ENCODE peak calls at places on chromosomes 7 and 10, in seven cellular contexts. E, G, B, Q, I, W and J are unnamed samples.

GRCh38 chr10:100009283-100009792 is 409 bp downstream of the DNMBP start:
- DNase-seq in E (peak), G (no peak), B (no peak), Q (peak), I (no peak), W (peak), J (no peak)

GRCh38 chr7:50393547-50394252 is 56.5 kb downstream of the FIGNL1 start:
- DNase-seq in E (no peak), G (peak), B (no peak), Q (no peak), I (peak), W (no peak), J (peak)

GRCh38 chr10:22391605-22392004 is 46.3 kb downstream of the SPAG6 start:
- DNase-seq in E (no peak), G (no peak), B (no peak), Q (peak), I (no peak), W (no peak), J (no peak)

GRCh38 chr7:118311121-118311803 is 86.8 kb downstream of the ANKRD7 start:
- DNase-seq in E (no peak), G (peak), B (no peak), Q (no peak), I (no peak), W (peak), J (no peak)

GRCh38 chr10:76033457-76034196 is 602.2 kb downstream of the LRMDA start:
- DNase-seq in E (no peak), G (no peak), B (no peak), Q (peak), I (no peak), W (peak), J (no peak)

GRCh38 chr7:136585954-136586670 is 282.3 kb upstream of the CHRM2 start:
- DNase-seq in E (no peak), G (no peak), B (no peak), Q (no peak), I (no peak), W (no peak), J (no peak)

GRCh38 chr10:128994598-128995143 is 472.4 kb upstream of the MGMT start:
- DNase-seq in E (no peak), G (no peak), B (no peak), Q (no peak), I (no peak), W (no peak), J (no peak)

GRCh38 chr7:125059861-125060456 is 130.3 kb upstream of the POT1 start:
- DNase-seq in E (no peak), G (no peak), B (no peak), Q (no peak), I (no peak), W (peak), J (no peak)

GRCh38 chr7:47786557-47787248 is 161.6 kb downstream of the PKD1L1 start:
- DNase-seq in E (peak), G (no peak), B (peak), Q (no peak), I (no peak), W (peak), J (no peak)

GRCh38 chr10:77120012-77120411 is 517.6 kb downstream of the KCNMA1 start:
- DNase-seq in E (no peak), G (no peak), B (no peak), Q (no peak), I (no peak), W (no peak), J (no peak)

GRCh38 chr10:59234814-59235429 is 58.5 kb downstream of the PHYHIPL start:
- DNase-seq in E (peak), G (no peak), B (no peak), Q (no peak), I (no peak), W (peak), J (no peak)

GRCh38 chr7:42588876-42589275 is 323.0 kb downstream of the C7orf25 start:
- DNase-seq in E (no peak), G (no peak), B (no peak), Q (no peak), I (no peak), W (peak), J (no peak)

GRCh38 chr10:117541909-117542705 is 439 bp upstream of the EMX2 start:
- DNase-seq in E (peak), G (no peak), B (peak), Q (no peak), I (peak), W (peak), J (peak)

GRCh38 chr7:21941570-21942224 is 4.0 kb downstream of the CDCA7L start:
- DNase-seq in E (no peak), G (peak), B (no peak), Q (peak), I (no peak), W (peak), J (no peak)

GRCh38 chr7:79806161-79806734 is 328.4 kb upstream of the GNAI1 start:
- DNase-seq in E (no peak), G (no peak), B (no peak), Q (no peak), I (no peak), W (peak), J (no peak)

GRCh38 chr10:436911-437665 is 252.4 kb downstream of the DIP2C start:
- DNase-seq in E (no peak), G (no peak), B (no peak), Q (no peak), I (no peak), W (no peak), J (no peak)

GRCh38 chr10:30247704-30248103 is 101.4 kb downstream of the MTPAP start:
- DNase-seq in E (no peak), G (peak), B (no peak), Q (peak), I (no peak), W (no peak), J (no peak)

GRCh38 chr10:57657164-57657765 is 610.4 kb downstream of the IPMK start:
- DNase-seq in E (peak), G (peak), B (peak), Q (no peak), I (peak), W (peak), J (peak)

GRCh38 chr7:30888783-30889182 is 22.9 kb upstream of the AQP1 start:
- DNase-seq in E (no peak), G (no peak), B (peak), Q (no peak), I (no peak), W (peak), J (no peak)

GRCh38 chr10:112721080-112721698 is 228.9 kb upstream of the TCF7L2 start:
- DNase-seq in E (no peak), G (peak), B (no peak), Q (no peak), I (no peak), W (peak), J (no peak)

GRCh38 chr7:68461430-68461829 is 1136.8 kb upstream of the AUTS2 start:
- DNase-seq in E (no peak), G (no peak), B (no peak), Q (no peak), I (no peak), W (no peak), J (no peak)

GRCh38 chr10:6498771-6499170 is 81.3 kb downstream of the PRKCQ start:
- DNase-seq in E (no peak), G (peak), B (no peak), Q (peak), I (peak), W (peak), J (no peak)

GRCh38 chr10:75613685-75614587 is 182.5 kb downstream of the LRMDA start:
- DNase-seq in E (no peak), G (no peak), B (no peak), Q (no peak), I (no peak), W (no peak), J (no peak)

GRCh38 chr7:128000048-128000447 is 31.2 kb downstream of the LRRC4 start:
- DNase-seq in E (no peak), G (no peak), B (no peak), Q (no peak), I (no peak), W (no peak), J (no peak)

GRCh38 chr10:33422779-33423520 is 88.5 kb upstream of the NRP1 start:
- DNase-seq in E (no peak), G (no peak), B (no peak), Q (no peak), I (no peak), W (no peak), J (no peak)

GRCh38 chr10:7738536-7739407 is 35.7 kb downstream of the ITIH2 start:
- DNase-seq in E (no peak), G (no peak), B (no peak), Q (no peak), I (no peak), W (no peak), J (no peak)